ENCODE peak calls at places on chromosomes 12 and 14, in five cellular contexts. One of them, this sample, is unnamed.

GRCh38 chr12:88247241-88247643 is 105.1 kb downstream of the TMTC3 start:
- DNase-seq in stimulated activated CD4-positive, alpha-beta T cell treated with anti-CD3 and anti-CD28 coated beads, Interleukin-2, amount 100 ng/mL, for 24 hours: no peak
- DNase-seq in iPS-NIHi11: no peak
- DNase-seq in 8988T: no peak
- DNase-seq in T-helper 9 cell: no peak
- DNase-seq in this sample: peak

GRCh38 chr14:56150645-56151345 is 32.6 kb downstream of the PELI2 start:
- DNase-seq in stimulated activated CD4-positive, alpha-beta T cell treated with anti-CD3 and anti-CD28 coated beads, Interleukin-2, amount 100 ng/mL, for 24 hours: peak
- DNase-seq in iPS-NIHi11: no peak
- DNase-seq in 8988T: no peak
- DNase-seq in T-helper 9 cell: no peak
- DNase-seq in this sample: no peak

GRCh38 chr12:1716911-1717310 is 26.0 kb downstream of the ADIPOR2 start:
- DNase-seq in stimulated activated CD4-positive, alpha-beta T cell treated with anti-CD3 and anti-CD28 coated beads, Interleukin-2, amount 100 ng/mL, for 24 hours: no peak
- DNase-seq in iPS-NIHi11: no peak
- DNase-seq in 8988T: no peak
- DNase-seq in T-helper 9 cell: no peak
- DNase-seq in this sample: no peak

GRCh38 chr12:109154485-109155438 is 38.4 kb downstream of the ACACB start:
- DNase-seq in stimulated activated CD4-positive, alpha-beta T cell treated with anti-CD3 and anti-CD28 coated beads, Interleukin-2, amount 100 ng/mL, for 24 hours: peak
- DNase-seq in iPS-NIHi11: peak
- DNase-seq in 8988T: peak
- DNase-seq in T-helper 9 cell: peak
- DNase-seq in this sample: peak

GRCh38 chr12:59084758-59085383 is 164.6 kb upstream of the LRIG3 start:
- DNase-seq in stimulated activated CD4-positive, alpha-beta T cell treated with anti-CD3 and anti-CD28 coated beads, Interleukin-2, amount 100 ng/mL, for 24 hours: no peak
- DNase-seq in iPS-NIHi11: peak
- DNase-seq in 8988T: no peak
- DNase-seq in T-helper 9 cell: no peak
- DNase-seq in this sample: no peak

GRCh38 chr12:124651508-124652273 is 84.3 kb upstream of the NCOR2 start:
- DNase-seq in stimulated activated CD4-positive, alpha-beta T cell treated with anti-CD3 and anti-CD28 coated beads, Interleukin-2, amount 100 ng/mL, for 24 hours: no peak
- DNase-seq in iPS-NIHi11: no peak
- DNase-seq in 8988T: no peak
- DNase-seq in T-helper 9 cell: no peak
- DNase-seq in this sample: no peak

GRCh38 chr14:96189288-96189711 is 15.3 kb upstream of the BDKRB2 start:
- DNase-seq in stimulated activated CD4-positive, alpha-beta T cell treated with anti-CD3 and anti-CD28 coated beads, Interleukin-2, amount 100 ng/mL, for 24 hours: no peak
- DNase-seq in iPS-NIHi11: no peak
- DNase-seq in 8988T: no peak
- DNase-seq in T-helper 9 cell: no peak
- DNase-seq in this sample: peak

GRCh38 chr14:52351191-52351560 is 37.1 kb downstream of the PTGER2 start:
- DNase-seq in stimulated activated CD4-positive, alpha-beta T cell treated with anti-CD3 and anti-CD28 coated beads, Interleukin-2, amount 100 ng/mL, for 24 hours: no peak
- DNase-seq in iPS-NIHi11: no peak
- DNase-seq in 8988T: no peak
- DNase-seq in T-helper 9 cell: no peak
- DNase-seq in this sample: no peak

GRCh38 chr14:60326274-60326673 is 77.3 kb downstream of the PPM1A start:
- DNase-seq in stimulated activated CD4-positive, alpha-beta T cell treated with anti-CD3 and anti-CD28 coated beads, Interleukin-2, amount 100 ng/mL, for 24 hours: no peak
- DNase-seq in iPS-NIHi11: no peak
- DNase-seq in 8988T: no peak
- DNase-seq in T-helper 9 cell: no peak
- DNase-seq in this sample: no peak

GRCh38 chr12:52320784-52321400 is at the start of gene KRT83:
- DNase-seq in stimulated activated CD4-positive, alpha-beta T cell treated with anti-CD3 and anti-CD28 coated beads, Interleukin-2, amount 100 ng/mL, for 24 hours: no peak
- DNase-seq in iPS-NIHi11: no peak
- DNase-seq in 8988T: no peak
- DNase-seq in T-helper 9 cell: no peak
- DNase-seq in this sample: no peak

GRCh38 chr12:88516811-88517210 is 63.5 kb downstream of the KITLG start:
- DNase-seq in stimulated activated CD4-positive, alpha-beta T cell treated with anti-CD3 and anti-CD28 coated beads, Interleukin-2, amount 100 ng/mL, for 24 hours: no peak
- DNase-seq in iPS-NIHi11: no peak
- DNase-seq in 8988T: no peak
- DNase-seq in T-helper 9 cell: no peak
- DNase-seq in this sample: no peak

GRCh38 chr12:116222358-116222757 is 55.1 kb downstream of the MED13L start:
- DNase-seq in stimulated activated CD4-positive, alpha-beta T cell treated with anti-CD3 and anti-CD28 coated beads, Interleukin-2, amount 100 ng/mL, for 24 hours: peak
- DNase-seq in iPS-NIHi11: no peak
- DNase-seq in 8988T: no peak
- DNase-seq in T-helper 9 cell: no peak
- DNase-seq in this sample: peak

GRCh38 chr12:6310771-6311610 is 509 bp downstream of the PLEKHG6 start:
- DNase-seq in stimulated activated CD4-positive, alpha-beta T cell treated with anti-CD3 and anti-CD28 coated beads, Interleukin-2, amount 100 ng/mL, for 24 hours: no peak
- DNase-seq in iPS-NIHi11: peak
- DNase-seq in 8988T: peak
- DNase-seq in T-helper 9 cell: no peak
- DNase-seq in this sample: no peak

This sample was measured in stromal cell of bone marrow.